ENCODE peak calls at places on chromosome 17, in nine cellular contexts. E is ovary; C is foreskin fibroblast; U is heart left ventricle; J is AG04450; V is stomach; Y is CD4-positive, alpha-beta T cell; L is glutamatergic neuron; S is OCI-LY7. Q is an unnamed sample.

GRCh38 chr17:43857141-43857540 is 10.2 kb downstream of the CD300LG start:
- DNase-seq in U (no peak), L (no peak), V (no peak), E (no peak), C (no peak), S (no peak), Y (no peak), J (no peak), Q (no peak)

GRCh38 chr17:66383353-66383752 is 80.9 kb downstream of the PRKCA start:
- DNase-seq in V (no peak), L (no peak), U (no peak), J (peak; percentile 80), C (peak; percentile 90), S (no peak), Y (no peak), E (no peak), Q (no peak)

GRCh38 chr17:59527931-59528330 is 37.5 kb upstream of the DHX40 start:
- DNase-seq in U (no peak), E (no peak), J (no peak), L (no peak), C (no peak), Y (no peak), S (no peak), V (no peak), Q (no peak)

GRCh38 chr17:63154586-63155244 is 188.7 kb downstream of the TANC2 start:
- DNase-seq in C (peak; percentile 31), S (no peak), J (no peak), Y (no peak), V (no peak), U (no peak), E (no peak), L (no peak), Q (no peak)

GRCh38 chr17:29593546-29594440 is 861 bp downstream of the ANKRD13B start:
- DNase-seq in L (peak; percentile 59), E (peak; percentile 42), U (peak; percentile 31), Y (no peak), V (no peak), J (no peak), C (peak; percentile 48), S (peak; percentile 56), Q (no peak)

GRCh38 chr17:12691173-12691572 is 25.5 kb downstream of the MYOCD start:
- DNase-seq in L (no peak), C (peak; percentile 46), S (no peak), V (no peak), Y (no peak), E (peak; percentile 28), J (no peak), U (no peak), Q (no peak)

GRCh38 chr17:4156750-4157381 is 13.9 kb downstream of the CYB5D2 start:
- DNase-seq in S (peak; percentile 11), Y (no peak), U (no peak), L (peak; percentile 36), J (no peak), V (no peak), C (no peak), E (no peak), Q (no peak)

GRCh38 chr17:64084086-64084939 is 45.6 kb downstream of the ERN1 start:
- DNase-seq in Y (no peak), V (peak; percentile 39), S (no peak), E (no peak), J (no peak), U (no peak), C (peak; percentile 64), L (no peak), Q (no peak)

GRCh38 chr17:37506678-37507077 is 17.0 kb downstream of the DUSP14 start:
- DNase-seq in C (peak; percentile 59), E (no peak), L (peak; percentile 72), S (peak; percentile 49), J (no peak), V (no peak), Y (no peak), U (no peak), Q (no peak)

GRCh38 chr17:60439501-60439900 is 17.2 kb downstream of the CHCT1 start:
- DNase-seq in C (peak; percentile 52), V (no peak), U (no peak), S (no peak), Y (no peak), E (no peak), J (no peak), L (no peak), Q (no peak)

GRCh38 chr17:57143341-57143740 is 58.3 kb downstream of the AKAP1 start:
- DNase-seq in E (no peak), U (no peak), S (no peak), C (no peak), L (no peak), Y (no peak), V (no peak), J (no peak), Q (no peak)

GRCh38 chr17:7260601-7261376 is 1.5 kb downstream of the CLDN7 start:
- DNase-seq in V (peak; percentile 47), U (no peak), S (no peak), E (no peak), C (peak; percentile 57), J (no peak), Y (peak; percentile 34), L (peak; percentile 48), Q (peak; percentile 62)

GRCh38 chr17:2854662-2855061 is 58.4 kb downstream of the RAP1GAP2 start:
- DNase-seq in C (peak; percentile 40), J (no peak), V (peak; percentile 69), S (peak; percentile 38), E (no peak), Y (no peak), L (peak; percentile 48), U (peak; percentile 73), Q (no peak)

GRCh38 chr17:46841561-46842379 is 9.6 kb upstream of the WNT9B start:
- DNase-seq in J (no peak), S (no peak), U (no peak), Y (no peak), V (no peak), L (peak; percentile 74), E (no peak), C (peak; percentile 22), Q (peak; percentile 58)

DNA sequence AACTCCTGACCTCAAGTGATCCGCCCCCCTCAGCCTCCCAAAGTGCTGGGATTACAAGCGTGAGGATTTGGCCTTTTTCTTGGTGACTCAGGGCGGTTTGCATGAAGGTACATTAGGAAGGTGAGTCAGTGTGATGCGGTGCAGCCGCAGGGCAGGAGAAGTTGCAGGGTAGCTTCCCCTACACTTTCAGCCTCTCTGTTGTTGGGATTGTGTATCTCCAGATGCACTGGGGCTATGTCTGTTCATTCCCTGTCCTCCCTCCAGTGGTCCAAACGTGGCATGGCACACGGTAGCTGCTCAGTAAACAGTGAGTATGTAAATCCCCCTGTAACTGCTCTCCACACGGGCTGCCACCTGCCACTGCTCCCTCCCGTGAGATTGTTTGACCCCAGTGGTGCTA is 109.1 kb upstream of the CDC42EP4 start:
- DNase-seq in C (no peak), S (peak; percentile 34), J (no peak), E (no peak), V (no peak), Y (no peak), U (no peak), L (no peak), Q (no peak)
- TF ChIP-seq CTCF in C (peak; percentile 16), S (peak; percentile 42), J (peak; percentile 41), E (no peak), V (no peak), Y (no peak), U (no peak), L (no peak), Q (peak; percentile 19)

GRCh38 chr17:32009262-32009542 is 2.0 kb downstream of the LRRC37B start:
- DNase-seq in U (no peak), L (no peak), J (no peak), V (no peak), S (no peak), E (no peak), Y (no peak), C (no peak), Q (no peak)

GRCh38 chr17:32007463-32008298 is 498 bp downstream of the LRRC37B start:
- DNase-seq in S (peak; percentile 59), V (no peak), C (peak; percentile 52), U (no peak), E (peak; percentile 36), J (no peak), Y (peak; percentile 26), L (peak; percentile 47), Q (peak; percentile 16)

GRCh38 chr17:32010114-32010513 is 2.9 kb downstream of the LRRC37B start:
- DNase-seq in U (no peak), S (no peak), L (no peak), V (no peak), J (no peak), C (no peak), E (no peak), Y (no peak), Q (no peak)

GRCh38 chr17:32006957-32007462 is at the start of gene LRRC37B:
- DNase-seq in Y (peak; percentile 86), L (peak; percentile 92), C (peak; percentile 87), E (peak; percentile 89), V (peak; percentile 91), J (peak; percentile 27), U (peak; percentile 87), S (peak; percentile 87), Q (peak; percentile 85)
- TF ChIP-seq CTCF in Y (peak; percentile 80), L (peak; percentile 98), C (peak; percentile 86), E (peak; percentile 96), V (peak; percentile 96), J (peak; percentile 73), U (peak; percentile 98), S (peak; percentile 82), Q (peak; percentile 94)

DNA sequence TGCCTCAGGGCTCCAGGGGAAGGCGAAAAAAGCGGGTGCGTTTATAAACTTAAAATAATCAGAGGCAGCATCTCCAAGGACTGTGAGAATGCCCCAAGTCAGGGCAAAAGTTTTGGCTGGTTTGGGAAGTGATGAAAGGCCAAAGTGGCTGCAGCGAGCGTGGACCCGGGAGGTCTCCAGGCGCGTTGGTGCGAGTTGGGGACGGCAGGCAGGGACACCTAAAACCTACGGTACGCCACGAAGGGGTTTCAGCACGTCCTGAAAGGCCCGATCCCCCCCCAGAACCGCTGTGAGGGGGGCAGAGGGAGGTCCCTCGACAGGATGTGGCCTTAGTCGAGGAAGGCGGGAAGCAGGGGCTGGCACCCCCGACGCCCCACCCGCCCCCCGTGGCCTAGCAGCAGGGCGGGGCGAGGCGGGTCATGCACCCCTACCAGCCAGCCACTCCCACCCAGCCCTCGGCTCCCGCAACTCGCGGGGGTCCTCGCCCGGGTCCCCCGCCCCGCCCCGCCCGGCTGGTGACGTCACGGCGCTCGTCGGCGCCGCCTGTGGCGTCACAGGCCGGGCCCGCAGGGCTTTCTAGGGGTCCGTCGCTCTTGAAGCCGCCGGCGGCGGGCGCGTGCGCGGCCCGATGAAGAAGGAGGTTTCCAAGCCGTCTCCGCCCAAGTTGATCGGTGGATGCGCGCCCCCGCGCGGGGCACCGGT is at the start of gene MYCBPAP:
- DNase-seq in V (peak; percentile 87), Y (peak; percentile 77), C (peak; percentile 94), U (peak; percentile 86), E (peak; percentile 83), L (peak; percentile 85), J (peak; percentile 16), S (peak; percentile 82), Q (peak; percentile 71)
- TF ChIP-seq CTCF in V (no peak), Y (no peak), C (no peak), U (no peak), E (no peak), L (no peak), J (peak; percentile 6), S (no peak), Q (peak; percentile 25)

DNA sequence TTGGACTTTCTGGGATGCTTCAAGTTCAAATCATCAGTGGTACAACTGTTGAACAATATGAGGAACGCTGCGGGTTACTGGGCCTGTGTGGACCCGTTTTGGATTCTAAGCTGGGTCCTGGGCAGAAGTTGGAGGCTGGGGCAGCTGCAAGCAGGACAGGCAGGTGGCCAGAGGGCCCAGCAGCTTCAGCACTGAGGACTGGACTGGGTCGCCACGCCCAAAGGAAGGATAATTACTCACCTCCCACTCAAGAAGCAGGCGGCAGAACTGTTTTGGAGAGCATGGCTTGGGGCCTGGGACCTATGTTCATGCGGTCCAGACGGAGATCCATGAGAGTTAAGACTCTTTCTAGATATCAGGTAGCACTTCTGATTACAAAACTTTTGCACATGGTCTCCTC is 1.5 kb upstream of the ZNHIT3 start:
- DNase-seq in V (no peak), E (no peak), J (no peak), S (no peak), Y (no peak), L (no peak), C (no peak), U (no peak), Q (no peak)
- TF ChIP-seq CTCF in V (no peak), E (no peak), J (no peak), S (no peak), Y (no peak), L (no peak), C (no peak), U (no peak), Q (no peak)